ENCODE peak calls at places on chromosome 1, in six cellular contexts. C is caudate nucleus; I is left ventricle myocardium superior; A is stimulated activated CD4-positive, alpha-beta T cell treated with anti-CD3 and anti-CD28 coated beads, Interleukin-2, amount 100 ng/mL, for 24 hours; G is GM23248; T is stimulated activated CD8-positive, alpha-beta memory T cell treated with anti-CD3 and anti-CD28 coated beads, Interleukin-7, amount 100 ng/mL, for 24 hours. Y is an unnamed sample.

GRCh38 chr1:23777979-23778814 is at the start of gene PITHD1:
- DNase-seq in C (peak; percentile 75), I (peak; percentile 89), A (peak; percentile 81), G (peak; percentile 95), T (peak; percentile 43), Y (peak; percentile 92)

GRCh38 chr1:9753121-9753531 is 70.6 kb downstream of the CLSTN1 start:
- DNase-seq in C (no peak), I (peak; percentile 76), A (no peak), G (peak; percentile 96), T (no peak), Y (no peak)

GRCh38 chr1:244964112-244964971 is 100.0 kb upstream of the HNRNPU start:
- DNase-seq in C (no peak), I (no peak), A (peak; percentile 15), G (peak; percentile 73), T (no peak), Y (no peak)

GRCh38 chr1:81391100-81391828 is 409.5 kb upstream of the ADGRL2 start:
- DNase-seq in C (no peak), I (no peak), A (no peak), G (no peak), T (no peak), Y (no peak)

GRCh38 chr1:240804475-240804874 is 192.5 kb upstream of the GREM2 start:
- DNase-seq in C (no peak), I (no peak), A (no peak), G (peak; percentile 44), T (no peak), Y (no peak)

GRCh38 chr1:35544976-35545375 is 12.2 kb downstream of the KIAA0319L start:
- DNase-seq in C (no peak), I (peak; percentile 60), A (no peak), G (peak; percentile 34), T (no peak), Y (no peak)

GRCh38 chr1:214510914-214511638 is 40.3 kb downstream of the PTPN14 start:
- DNase-seq in C (no peak), I (no peak), A (no peak), G (no peak), T (no peak), Y (no peak)

GRCh38 chr1:41387667-41388091 is 26.4 kb downstream of the FOXO6 start:
- DNase-seq in C (peak; percentile 17), I (peak; percentile 92), A (no peak), G (peak; percentile 54), T (no peak), Y (peak; percentile 88)

GRCh38 chr1:152348447-152348846 is 11.4 kb downstream of the FLG2 start:
- DNase-seq in C (no peak), I (no peak), A (no peak), G (peak; percentile 14), T (no peak), Y (no peak)

GRCh38 chr1:63621698-63622097 is 28.5 kb downstream of the PGM1 start:
- DNase-seq in C (peak; percentile 49), I (peak; percentile 54), A (no peak), G (peak; percentile 65), T (no peak), Y (no peak)

Y was measured in upper lobe of right lung.